ENCODE peak calls at places on chromosome 16, in seven cellular contexts. F is heart left ventricle, T is uterus, O is A549, M is HCT116, I is H1, Q is endothelial cell of umbilical vein. W is an unnamed sample. For H3K4me1, the result is how much of the 10 kb centered on the place peaks cover.

GRCh38 chr16:54630284-54630967 is 300.2 kb upstream of the IRX5 start:
- DNase-seq in F (no peak), T (no peak), O (no peak), M (no peak), I (no peak), Q (no peak), W (no peak)

GRCh38 chr16:56783332-56783731 is 53.4 kb downstream of the NUP93 start:
- DNase-seq in F (no peak), T (no peak), O (no peak), M (no peak), I (no peak), Q (no peak), W (no peak)

GRCh38 chr16:12321363-12321762 is 344.8 kb downstream of the SNX29 start:
- DNase-seq in F (no peak), T (no peak), O (no peak), M (no peak), I (no peak), Q (no peak), W (no peak)

GRCh38 chr16:69171325-69172095 is 15.5 kb upstream of the SNTB2 start:
- DNase-seq in F (no peak), T (no peak), O (no peak), M (no peak), I (no peak), Q (no peak), W (no peak)

GRCh38 chr16:457732-458400 is 32.4 kb downstream of the RAB11FIP3 start:
- DNase-seq in F (no peak), T (no peak), O (no peak), M (no peak), I (no peak), Q (peak), W (no peak)

GRCh38 chr16:49542391-49542891 is 168.8 kb downstream of the C16orf78 start:
- DNase-seq in F (no peak), T (no peak), O (no peak), M (no peak), I (no peak), Q (no peak), W (no peak)

GRCh38 chr16:58417035-58417434 is 24.8 kb downstream of the GINS3 start:
- DNase-seq in F (no peak), T (no peak), O (no peak), M (no peak), I (no peak), Q (no peak), W (no peak)

GRCh38 chr16:67394271-67395104 is 1.2 kb upstream of the TPPP3 start:
- DNase-seq in F (peak), T (no peak), O (no peak), M (no peak), I (peak), Q (no peak), W (no peak)

GRCh38 chr16:61616088-61616487 is 420.1 kb downstream of the CDH8 start:
- DNase-seq in F (no peak), T (no peak), O (no peak), M (no peak), I (no peak), Q (no peak), W (no peak)

GRCh38 chr16:57051696-57052228 is 40.6 kb upstream of the CPNE2 start:
- DNase-seq in F (no peak), T (no peak), O (no peak), M (no peak), I (no peak), Q (no peak), W (no peak)

GRCh38 chr16:78579020-78579419 is 479.6 kb downstream of the WWOX start:
- DNase-seq in F (no peak), T (no peak), O (no peak), M (no peak), I (no peak), Q (no peak), W (no peak)

GRCh38 chr16:81755915-81756644 is 23.0 kb upstream of the PLCG2 start:
- DNase-seq in F (peak), T (no peak), O (no peak), M (no peak), I (no peak), Q (peak), W (no peak)

GRCh38 chr16:75351183-75351582 is 82.1 kb downstream of the CFDP1 start:
- DNase-seq in F (no peak), T (no peak), O (peak), M (no peak), I (no peak), Q (peak), W (no peak)

GRCh38 chr16:74298104-74298503 is 1.5 kb downstream of the PSMD7 start:
- DNase-seq in F (no peak), T (no peak), O (no peak), M (no peak), I (no peak), Q (no peak), W (no peak)

GRCh38 chr16:81693047-81693446 is 86.0 kb upstream of the PLCG2 start:
- DNase-seq in F (no peak), T (no peak), O (no peak), M (no peak), I (no peak), Q (peak), W (no peak)

GRCh38 chr16:67173808-67174705 is 3.7 kb downstream of the NOL3 start:
- DNase-seq in F (peak), T (peak), O (peak), M (no peak), I (peak), Q (peak), W (no peak)

GRCh38 chr16:55634193-55634592 is 21.6 kb upstream of the SLC6A2 start:
- DNase-seq in F (no peak), T (no peak), O (no peak), M (no peak), I (no peak), Q (no peak), W (no peak)

GRCh38 chr16:1908081-1908633 is 10.1 kb downstream of the HS3ST6 start:
- DNase-seq in F (no peak), T (no peak), O (no peak), M (no peak), I (no peak), Q (no peak), W (no peak)

GRCh38 chr16:77450790-77451487 is 16.1 kb upstream of the ADAMTS18 start:
- DNase-seq in F (no peak), T (no peak), O (no peak), M (no peak), I (no peak), Q (no peak), W (no peak)

GRCh38 chr16:50668368-50669008 is 12.6 kb downstream of the SNX20 start:
- DNase-seq in F (no peak), T (no peak), O (no peak), M (no peak), I (no peak), Q (no peak), W (no peak)

GRCh38 chr16:14007460-14007859 is 63.7 kb upstream of the MRTFB start:
- DNase-seq in F (no peak), T (no peak), O (no peak), M (no peak), I (no peak), Q (peak), W (no peak)

GRCh38 chr16:64629622-64630021 is 492.2 kb downstream of the CDH11 start:
- DNase-seq in F (no peak), T (no peak), O (no peak), M (no peak), I (no peak), Q (no peak), W (no peak)

GRCh38 chr16:82810077-82810476 is 183.3 kb downstream of the CDH13 start:
- DNase-seq in F (no peak), T (no peak), O (no peak), M (no peak), I (no peak), Q (no peak), W (no peak)

DNA sequence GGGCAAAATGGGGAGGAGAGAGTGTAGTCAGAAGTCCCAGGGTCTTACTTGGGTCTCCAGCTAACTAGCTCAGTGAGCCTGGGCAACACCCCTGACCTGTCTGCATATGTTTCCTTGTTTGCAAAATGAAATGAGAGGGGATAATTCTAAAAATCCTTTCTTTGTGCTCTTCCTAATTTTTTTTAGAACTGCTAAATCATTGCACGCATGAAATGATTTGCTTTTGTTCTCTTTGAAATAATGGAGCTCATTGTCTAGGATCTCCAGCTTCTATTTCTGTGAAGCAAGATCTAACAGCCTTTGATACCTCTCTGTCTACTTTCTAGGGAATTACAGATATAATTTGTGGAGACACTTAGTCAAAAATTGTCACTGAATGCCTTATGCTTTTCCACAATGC is 181.3 kb downstream of the CDH13 start:
- DNase-seq in F (no peak), T (no peak), O (no peak), M (no peak), I (no peak), Q (no peak), W (no peak)
- H3K4me1 ChIP-seq in F (under half), T (under half), O (under half), M (under half), I (under half), Q (under half), W (under half)

GRCh38 chr16:8861563-8862308 is 7.1 kb downstream of the CARHSP1 start:
- DNase-seq in F (peak), T (no peak), O (no peak), M (no peak), I (no peak), Q (no peak), W (no peak)

GRCh38 chr16:8862309-8863130 is 6.3 kb downstream of the CARHSP1 start:
- DNase-seq in F (no peak), T (no peak), O (no peak), M (no peak), I (no peak), Q (no peak), W (no peak)

GRCh38 chr16:8859913-8860881 is 8.6 kb downstream of the CARHSP1 start:
- DNase-seq in F (no peak), T (peak), O (no peak), M (no peak), I (no peak), Q (peak), W (no peak)

GRCh38 chr16:8855972-8856371 is 12.8 kb downstream of the CARHSP1 start:
- DNase-seq in F (no peak), T (no peak), O (no peak), M (no peak), I (no peak), Q (no peak), W (no peak)

GRCh38 chr16:8858994-8859912 is 9.6 kb downstream of the CARHSP1 start:
- DNase-seq in F (no peak), T (no peak), O (no peak), M (no peak), I (no peak), Q (no peak), W (no peak)
- TF ChIP-seq POLR2A in F (no peak), T (no peak), O (no peak), M (no peak), I (no peak), Q (no peak), W (no peak)

GRCh38 chr16:27242868-27243590 is 25.5 kb downstream of the NSMCE1 start:
- DNase-seq in F (no peak), T (peak), O (peak), M (no peak), I (no peak), Q (peak), W (no peak)

GRCh38 chr16:27241658-27242057 is 26.9 kb downstream of the NSMCE1 start:
- DNase-seq in F (no peak), T (no peak), O (no peak), M (no peak), I (no peak), Q (peak), W (no peak)

GRCh38 chr16:27243725-27244362 is 24.7 kb downstream of the NSMCE1 start:
- DNase-seq in F (no peak), T (no peak), O (no peak), M (no peak), I (no peak), Q (no peak), W (no peak)

GRCh38 chr16:27240948-27241531 is 27.5 kb downstream of the NSMCE1 start:
- DNase-seq in F (no peak), T (no peak), O (no peak), M (no peak), I (no peak), Q (peak), W (no peak)

DNA sequence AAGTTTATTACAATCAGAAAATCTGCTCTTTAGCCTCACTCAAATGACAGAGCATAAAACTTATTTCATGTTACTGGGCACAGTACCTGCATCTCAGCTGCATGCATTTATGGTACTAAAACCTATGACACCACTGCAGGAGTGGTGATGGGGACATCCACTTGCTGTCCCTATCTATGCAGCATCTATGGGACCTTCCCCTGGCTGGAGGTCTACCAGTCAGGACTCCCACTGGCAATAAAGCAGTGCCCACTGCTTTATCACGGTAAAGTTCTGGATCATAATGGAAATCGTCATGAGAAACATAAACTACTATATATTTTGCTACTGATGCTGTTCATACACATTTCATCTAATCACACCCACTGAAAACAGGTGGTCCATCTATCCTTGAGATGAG is 26.2 kb downstream of the NSMCE1 start:
- DNase-seq in F (no peak), T (no peak), O (no peak), M (no peak), I (no peak), Q (no peak), W (no peak)
- H3K4me3 ChIP-seq in F (no peak), T (no peak), O (no peak), M (no peak), I (no peak), Q (peak), W (peak)

GRCh38 chr16:23510154-23510914 is at the start of gene GGA2:
- DNase-seq in F (peak), T (peak), O (peak), M (peak), I (peak), Q (peak), W (no peak)
- H3K4me1 ChIP-seq in F (under half), T (under half), O (under half), M (under half), I (under half), Q (under half), W (under half)